ENCODE peak calls at places on chromosomes 7 and 10, in four cellular contexts. C is A549, O is K562, E is H1. B is an unnamed sample.

GRCh38 chr7:80517177-80517804 is 5.4 kb upstream of the GNAT3 start:
- DNase-seq in C (no peak), O (no peak), E (no peak), B (no peak)

GRCh38 chr10:51063659-51064535 is 10.4 kb upstream of the PRKG1 start:
- DNase-seq in C (no peak), O (peak; percentile 7), E (no peak), B (peak; percentile 7)

GRCh38 chr10:78997635-78998618 is 70.8 kb upstream of the ZMIZ1 start:
- DNase-seq in C (no peak), O (no peak), E (no peak), B (no peak)

GRCh38 chr10:60778978-60779668 is 845 bp downstream of the CDK1 start:
- DNase-seq in C (no peak), O (no peak), E (no peak), B (no peak)

GRCh38 chr10:46528171-46528671 is 28.2 kb downstream of the GPRIN2 start:
- DNase-seq in C (no peak), O (no peak), E (no peak), B (no peak)

GRCh38 chr10:72056932-72057751 is 31.2 kb downstream of the SPOCK2 start:
- DNase-seq in C (no peak), O (no peak), E (no peak), B (peak; percentile 84)

GRCh38 chr10:118447478-118447877 is 105.4 kb upstream of the FAM204A start:
- DNase-seq in C (no peak), O (no peak), E (no peak), B (no peak)

GRCh38 chr10:121862624-121863023 is 65.2 kb downstream of the ATE1 start:
- DNase-seq in C (no peak), O (no peak), E (no peak), B (no peak)

GRCh38 chr7:26508481-26508880 is 216.8 kb downstream of the SNX10 start:
- DNase-seq in C (no peak), O (no peak), E (no peak), B (no peak)

GRCh38 chr10:102764340-102765257 is 20.9 kb downstream of the WBP1L start:
- DNase-seq in C (no peak), O (no peak), E (no peak), B (no peak)

GRCh38 chr10:111856631-111857030 is 326.9 kb downstream of the GPAM start:
- DNase-seq in C (no peak), O (no peak), E (no peak), B (peak; percentile 4)

DNA sequence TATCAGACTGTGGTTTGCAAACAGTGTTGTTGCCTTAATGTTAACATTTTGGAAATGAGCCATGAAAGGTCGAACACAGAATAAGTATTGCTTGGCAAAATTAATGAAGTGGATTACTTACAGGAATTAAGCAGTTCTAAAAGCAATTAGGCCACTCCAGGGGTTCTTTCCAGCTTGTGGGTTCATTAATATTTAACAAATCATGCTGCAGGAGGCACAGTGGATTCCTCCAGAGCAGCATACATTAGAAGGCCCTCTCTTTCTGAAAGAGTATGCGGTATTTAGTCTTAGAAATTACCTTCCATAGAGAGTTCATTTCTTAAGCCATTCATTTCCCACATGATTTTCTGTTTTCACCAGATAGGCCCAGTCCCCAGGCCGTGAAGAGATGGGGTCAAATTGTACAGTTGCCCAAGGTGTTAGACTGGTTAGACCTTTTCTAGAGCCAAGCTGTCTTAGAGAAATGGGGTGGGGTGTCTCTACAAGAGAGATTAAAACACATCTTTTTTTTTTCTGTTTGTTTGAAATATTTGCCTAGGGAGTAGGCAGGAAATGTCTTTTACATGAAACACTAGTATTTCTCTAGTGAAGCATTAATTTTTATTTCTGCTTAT is 40.0 kb upstream of the AGR3 start:
- DNase-seq in C (no peak), O (no peak), E (no peak), B (no peak)
- TF ChIP-seq PHF8 in C (no peak), O (no peak), E (no peak), B (no peak)

DNA sequence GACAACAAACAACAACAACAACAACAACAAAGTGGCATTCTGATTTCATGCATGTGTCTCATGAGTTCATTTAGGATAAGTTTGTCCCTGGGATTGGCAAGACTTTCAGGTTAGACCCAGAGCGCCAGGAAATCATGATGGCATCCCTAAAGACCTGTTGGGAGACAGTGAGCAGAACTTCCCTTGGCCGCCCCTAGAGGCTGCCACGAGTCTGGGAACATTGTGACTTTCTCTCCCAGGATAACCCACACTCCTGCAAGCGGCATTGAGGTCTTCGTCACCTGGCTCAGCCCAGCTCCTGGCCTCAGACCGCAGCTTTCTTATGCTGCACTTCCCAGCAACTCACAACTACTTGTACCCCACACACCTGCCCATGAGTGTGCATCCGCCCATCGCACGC is 80.5 kb upstream of the RNF32 start:
- DNase-seq in C (peak; percentile 38), O (peak; percentile 59), E (peak; percentile 67), B (peak; percentile 29)
- TF ChIP-seq PHF8 in C (no peak), O (no peak), E (no peak), B (no peak)

GRCh38 chr10:86952106-86952505 is 5.3 kb downstream of the MMRN2 start:
- DNase-seq in C (no peak), O (no peak), E (no peak), B (no peak)

GRCh38 chr10:86954681-86955500 is 2.5 kb downstream of the MMRN2 start:
- DNase-seq in C (no peak), O (no peak), E (peak; percentile 55), B (no peak)

GRCh38 chr10:86955501-86956194 is 1.8 kb downstream of the MMRN2 start:
- DNase-seq in C (no peak), O (no peak), E (peak; percentile 55), B (no peak)

GRCh38 chr10:86956195-86956840 is 1.1 kb downstream of the MMRN2 start:
- DNase-seq in C (no peak), O (no peak), E (peak; percentile 45), B (no peak)

DNA sequence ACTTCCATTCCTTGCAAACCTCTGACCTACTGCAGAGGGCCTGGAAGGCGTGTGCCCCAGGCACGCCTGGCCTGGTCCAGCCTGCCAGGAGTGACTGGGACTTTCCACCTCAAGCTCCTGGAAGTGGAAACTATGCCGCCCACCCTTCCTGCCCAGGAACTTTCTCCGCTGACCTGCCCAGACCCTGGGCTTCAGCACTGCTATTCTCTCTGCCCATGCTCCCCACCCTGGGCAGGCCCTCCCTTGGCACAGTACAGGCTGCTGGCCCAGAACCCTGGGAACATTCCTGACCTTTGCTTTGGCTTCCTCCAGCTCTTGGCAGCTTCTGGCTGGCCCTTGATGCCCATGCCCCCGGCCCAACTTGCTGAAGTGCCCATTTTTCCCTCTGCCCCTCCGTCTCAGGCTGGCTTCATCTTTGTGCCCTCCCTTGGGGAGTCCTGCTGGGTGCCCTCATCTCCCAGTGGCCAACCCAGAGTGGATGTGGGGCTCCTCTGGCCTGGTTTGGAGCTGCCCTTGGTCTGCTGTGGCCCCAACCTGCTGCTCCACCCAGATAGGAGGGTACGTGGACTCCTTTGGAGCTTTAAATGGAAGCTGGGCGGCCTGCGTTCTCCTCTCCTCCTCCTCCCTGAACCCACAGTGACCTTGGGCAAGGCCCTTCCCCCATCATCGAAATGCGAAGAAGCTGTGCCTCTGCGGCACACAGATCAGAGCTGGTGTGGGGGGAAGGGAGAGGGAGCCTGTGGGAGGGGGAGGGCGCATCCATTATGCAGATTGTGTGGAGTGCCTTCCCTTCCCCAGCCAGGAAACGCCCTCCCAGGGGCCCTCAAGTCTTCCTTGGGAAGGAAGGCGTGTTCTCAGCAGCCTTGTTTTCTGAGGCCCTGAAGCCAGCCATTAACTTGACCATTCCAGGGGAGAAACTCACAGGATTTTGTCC is 3.4 kb downstream of the MMRN2 start:
- DNase-seq in C (no peak), O (peak; percentile 93), E (peak; percentile 80), B (no peak)
- TF ChIP-seq PHF8 in C (no peak), O (no peak), E (no peak), B (no peak)

DNA sequence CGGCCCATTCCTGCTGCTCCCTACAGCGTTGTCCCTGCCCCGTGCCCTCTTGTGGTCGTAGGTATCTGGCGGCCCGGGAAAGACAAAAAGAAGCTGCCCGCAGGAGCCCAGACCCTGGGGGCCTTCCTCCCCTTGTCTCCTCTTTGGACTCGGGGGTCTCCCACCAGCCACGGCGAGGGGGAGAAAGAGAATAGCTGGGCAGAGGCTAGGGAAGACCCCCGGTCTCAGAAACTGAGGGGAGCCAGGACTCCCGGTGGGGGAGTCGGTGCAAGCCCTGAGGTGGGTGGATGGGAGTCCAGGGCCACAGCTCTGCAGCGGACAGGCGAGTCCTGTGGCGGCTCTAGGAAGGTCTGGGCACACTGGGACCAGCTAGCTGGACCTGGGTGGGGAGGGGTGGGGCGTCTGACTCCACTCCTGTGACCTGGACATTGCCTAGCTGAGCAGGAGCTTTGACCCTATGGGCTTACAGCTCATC is 1.3 kb upstream of the SH2D4B start:
- DNase-seq in C (no peak), O (no peak), E (no peak), B (no peak)
- TF ChIP-seq PHF8 in C (peak; percentile 15), O (no peak), E (no peak), B (no peak)

GRCh38 chr10:19169684-19170083 is 121.1 kb downstream of the MALRD1 start:
- DNase-seq in C (no peak), O (no peak), E (no peak), B (peak; percentile 3)
- TF ChIP-seq PHF8 in C (no peak), O (no peak), E (no peak), B (no peak)

GRCh38 chr7:114007391-114007790 is 88.6 kb upstream of the PPP1R3A start:
- DNase-seq in C (no peak), O (no peak), E (no peak), B (no peak)

DNA sequence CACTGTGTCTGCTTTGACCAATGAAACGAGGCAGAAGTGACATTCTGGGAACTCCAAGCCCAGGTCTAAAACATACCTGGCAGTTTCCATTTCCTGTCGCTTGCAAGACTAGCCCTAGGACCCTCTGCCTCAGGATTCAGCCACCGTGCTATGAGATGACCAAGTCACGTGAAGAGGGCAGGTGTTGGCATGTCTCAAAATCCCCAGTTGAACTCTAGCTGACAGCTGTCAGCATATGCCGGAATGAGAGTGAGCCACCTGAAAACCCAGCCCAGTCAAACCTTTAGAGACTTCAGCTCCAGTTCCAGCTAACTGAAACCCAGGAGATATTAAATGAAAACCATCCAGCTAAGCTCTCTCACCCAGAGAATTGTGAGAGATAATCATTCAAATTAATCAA is 89.9 kb upstream of the PPP1R3A start:
- DNase-seq in C (no peak), O (no peak), E (no peak), B (no peak)
- TF ChIP-seq PHF8 in C (no peak), O (no peak), E (no peak), B (no peak)

GRCh38 chr7:99141756-99142726 is 1.9 kb downstream of the SMURF1 start:
- DNase-seq in C (peak; percentile 48), O (peak; percentile 70), E (peak; percentile 81), B (peak; percentile 23)
- TF ChIP-seq PHF8 in C (no peak), O (no peak), E (no peak), B (no peak)

GRCh38 chr7:97064972-97065587 is 40.4 kb upstream of the DLX5 start:
- DNase-seq in C (peak; percentile 37), O (peak; percentile 70), E (peak; percentile 47), B (peak; percentile 36)
- TF ChIP-seq PHF8 in C (no peak), O (no peak), E (no peak), B (no peak)